ENCODE peak calls at places on chromosome 4, in nine cellular contexts. G is neural progenitor cell, C is lung, W is heart right ventricle, A is dorsolateral prefrontal cortex, O is pancreas, V is HCT116, T is OCI-LY7, J is psoas muscle. H is an unnamed sample.

GRCh38 chr4:103306870-103307345 is 108.8 kb upstream of the CENPE start:
- DNase-seq in G (peak), A (peak), J (no peak), V (no peak), C (no peak), T (no peak), O (peak), W (peak), H (no peak)

GRCh38 chr4:23369331-23369730 is 520.5 kb downstream of the PPARGC1A start:
- DNase-seq in O (no peak), V (no peak), W (peak), T (no peak), J (peak), C (no peak), G (peak), A (no peak), H (no peak)

GRCh38 chr4:10123227-10124101 is 6.9 kb upstream of the WDR1 start:
- DNase-seq in T (no peak), J (no peak), G (peak), V (no peak), C (no peak), O (no peak), A (no peak), W (no peak), H (no peak)

GRCh38 chr4:185261971-185262370 is 52.6 kb downstream of the SNX25 start:
- DNase-seq in G (no peak), T (no peak), C (no peak), W (no peak), O (no peak), V (no peak), A (no peak), J (no peak), H (no peak)

GRCh38 chr4:168527560-168527959 is 30.7 kb downstream of the PALLD start:
- DNase-seq in W (no peak), T (no peak), A (no peak), C (no peak), G (no peak), J (no peak), V (no peak), O (no peak), H (no peak)

GRCh38 chr4:118351851-118352827 is 664 bp downstream of the PRSS12 start:
- DNase-seq in C (peak), V (peak), W (no peak), J (peak), O (peak), T (no peak), G (peak), A (no peak), H (no peak)

GRCh38 chr4:5164221-5164912 is 113.1 kb downstream of the STK32B start:
- DNase-seq in O (no peak), T (no peak), J (no peak), C (peak), G (no peak), W (no peak), V (no peak), A (no peak), H (no peak)

GRCh38 chr4:98658287-98659105 is at the start of gene TSPAN5:
- DNase-seq in V (peak), T (peak), G (peak), J (peak), O (peak), A (peak), C (peak), W (peak), H (peak)

GRCh38 chr4:61411241-61411640 is 211.1 kb downstream of the ADGRL3 start:
- DNase-seq in W (no peak), O (no peak), J (no peak), A (no peak), V (no peak), T (no peak), G (no peak), C (no peak), H (no peak)

DNA sequence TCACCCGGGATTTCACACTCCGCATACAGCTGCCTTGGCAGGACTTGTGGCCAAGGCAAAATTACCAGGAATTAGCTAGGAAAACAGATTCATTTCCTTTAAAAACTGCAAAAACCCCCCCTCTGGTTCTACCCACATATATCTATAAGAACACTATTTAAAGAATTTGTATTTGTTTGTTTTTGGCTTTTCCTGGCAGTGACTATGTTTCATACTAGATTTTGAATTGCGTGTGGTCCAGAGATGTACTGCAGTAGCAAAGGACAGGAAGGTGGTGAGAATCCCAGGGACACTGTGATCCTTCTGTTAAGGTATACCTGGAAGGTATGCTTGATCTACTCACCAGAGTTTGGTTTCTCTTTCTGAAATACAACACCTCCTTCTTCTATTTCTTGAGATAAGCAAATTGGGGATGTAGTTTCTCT is 129.6 kb upstream of the RASGEF1B start:
- DNase-seq in T (no peak), J (no peak), O (no peak), G (no peak), W (no peak), V (no peak), A (no peak), C (no peak), H (no peak)
- H3K27ac ChIP-seq in T (no peak), J (no peak), O (no peak), G (peak), W (no peak), V (no peak), A (no peak), C (no peak), H (peak)

GRCh38 chr4:105714071-105714521 is 5.5 kb downstream of the GSTCD start:
- DNase-seq in J (no peak), G (no peak), V (no peak), C (no peak), W (no peak), T (peak), O (no peak), A (no peak), H (no peak)
- H3K4me3 ChIP-seq in J (peak), G (no peak), V (no peak), C (no peak), W (no peak), T (peak), O (no peak), A (no peak), H (peak)

DNA sequence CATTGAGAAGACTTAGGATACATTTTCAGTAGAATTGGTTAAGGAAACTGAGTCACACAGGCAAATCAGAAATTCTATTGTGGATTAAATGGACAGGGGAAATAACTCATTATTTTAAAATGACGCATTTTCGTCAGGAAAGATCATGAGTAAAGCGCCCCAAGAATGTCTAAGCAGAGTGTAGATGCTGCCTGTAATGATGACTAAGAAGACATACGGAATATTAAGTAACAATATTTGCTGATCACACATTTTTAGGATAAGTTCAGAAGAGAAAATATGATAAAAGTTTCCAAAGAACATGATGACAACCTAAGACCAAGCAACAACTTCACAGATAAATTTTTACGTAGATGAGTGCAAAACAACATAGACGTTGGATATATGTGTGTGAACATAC is 596.3 kb upstream of the TENM3 start:
- DNase-seq in C (no peak), T (no peak), O (no peak), V (no peak), A (no peak), J (no peak), G (no peak), W (no peak), H (no peak)
- TF ChIP-seq CTCF in C (no peak), T (no peak), O (no peak), V (no peak), A (no peak), J (no peak), G (no peak), W (no peak), H (no peak)

GRCh38 chr4:127632420-127633403 is at the start of gene INTU:
- DNase-seq in O (peak), C (peak), V (peak), A (peak), T (no peak), W (peak), G (peak), J (peak), H (peak)
- H3K27ac ChIP-seq in O (peak), C (peak), V (peak), A (peak), T (no peak), W (no peak), G (no peak), J (peak), H (peak)

GRCh38 chr4:111043286-111043685 is 420.4 kb upstream of the PITX2 start:
- DNase-seq in V (no peak), G (no peak), A (no peak), W (no peak), J (no peak), C (no peak), O (no peak), T (no peak), H (no peak)
- H3K4me3 ChIP-seq in V (no peak), G (no peak), A (no peak), W (no peak), J (no peak), C (no peak), O (no peak), T (no peak), H (no peak)

GRCh38 chr4:121698119-121698732 is 1.4 kb upstream of the ANXA5 start:
- DNase-seq in O (no peak), A (no peak), T (no peak), J (peak), C (no peak), G (no peak), V (no peak), W (no peak), H (no peak)

GRCh38 chr4:121693450-121693849 is 3.3 kb downstream of the ANXA5 start:
- DNase-seq in W (no peak), T (no peak), A (no peak), V (no peak), J (no peak), O (no peak), C (no peak), G (no peak), H (no peak)

GRCh38 chr4:121697626-121698025 is 846 bp upstream of the ANXA5 start:
- DNase-seq in O (no peak), T (no peak), V (no peak), G (no peak), J (no peak), A (no peak), C (no peak), W (no peak), H (no peak)

GRCh38 chr4:121696641-121697461 is at the start of gene ANXA5:
- DNase-seq in W (peak), O (peak), T (peak), A (peak), V (peak), C (peak), G (peak), J (peak), H (peak)

GRCh38 chr4:121696140-121696640 is 590 bp downstream of the ANXA5 start:
- DNase-seq in T (peak), O (peak), W (peak), V (no peak), A (peak), J (peak), C (peak), G (peak), H (peak)
- TF ChIP-seq CTCF in T (no peak), O (no peak), W (no peak), V (peak), A (peak), J (peak), C (no peak), G (no peak), H (no peak)